ENCODE peak calls at places on chromosomes 1 and 21, in eight cellular contexts. E is nucleus accumbens; M is HT1080; B is hepatic stellate cell; O is stimulated activated CD8-positive, alpha-beta memory T cell treated with anti-CD3 and anti-CD28 coated beads, Interleukin-7, amount 100 ng/mL, for 1 hour; U is C1 segment of cervical spinal cord; D is spleen; T is Right ventricle myocardium inferior. G is an unnamed sample.

GRCh38 chr1:3249846-3250501 is 181.0 kb downstream of the PRDM16 start:
- DNase-seq in E (no peak), M (no peak), B (no peak), O (no peak), U (no peak), D (no peak), T (peak), G (no peak)

GRCh38 chr1:231093158-231093922 is 53.3 kb upstream of the FAM89A start:
- DNase-seq in E (peak), M (peak), B (no peak), O (no peak), U (peak), D (no peak), T (no peak), G (peak)

GRCh38 chr1:219347843-219348475 is 174.3 kb downstream of the LYPLAL1 start:
- DNase-seq in E (no peak), M (no peak), B (no peak), O (no peak), U (no peak), D (peak), T (peak), G (no peak)

GRCh38 chr1:30690115-30690645 is 33.2 kb downstream of the MATN1 start:
- DNase-seq in E (no peak), M (no peak), B (no peak), O (no peak), U (no peak), D (no peak), T (no peak), G (no peak)

GRCh38 chr1:41485605-41486004 is 1.1 kb upstream of the EDN2 start:
- DNase-seq in E (no peak), M (peak), B (peak), O (no peak), U (no peak), D (peak), T (no peak), G (no peak)

GRCh38 chr1:158999301-159000069 is 10.2 kb upstream of the IFI16 start:
- DNase-seq in E (peak), M (peak), B (peak), O (no peak), U (peak), D (no peak), T (peak), G (peak)

GRCh38 chr21:15895142-15896106 is 165.6 kb downstream of the USP25 start:
- DNase-seq in E (no peak), M (no peak), B (no peak), O (no peak), U (no peak), D (no peak), T (peak), G (no peak)

GRCh38 chr1:112676543-112676942 is 2.1 kb downstream of the MOV10 start:
- DNase-seq in E (no peak), M (no peak), B (no peak), O (no peak), U (no peak), D (no peak), T (no peak), G (no peak)

GRCh38 chr1:157626099-157626498 is 28.2 kb upstream of the FCRL4 start:
- DNase-seq in E (no peak), M (no peak), B (no peak), O (no peak), U (no peak), D (no peak), T (no peak), G (no peak)

GRCh38 chr1:119462964-119463363 is 44.0 kb upstream of the HSD3B1 start:
- DNase-seq in E (no peak), M (no peak), B (no peak), O (no peak), U (no peak), D (no peak), T (no peak), G (no peak)

GRCh38 chr1:205792946-205793673 is 17.8 kb upstream of the RAB29 start:
- DNase-seq in E (no peak), M (no peak), B (no peak), O (no peak), U (no peak), D (no peak), T (no peak), G (no peak)

GRCh38 chr1:20666804-20667203 is 5.6 kb upstream of the DDOST start:
- DNase-seq in E (no peak), M (peak), B (peak), O (no peak), U (no peak), D (no peak), T (no peak), G (no peak)

GRCh38 chr1:33320619-33321165 is at the start of gene A3GALT2:
- DNase-seq in E (no peak), M (no peak), B (no peak), O (no peak), U (no peak), D (peak), T (no peak), G (no peak)

GRCh38 chr1:228830954-228831481 is 95.7 kb downstream of the RHOU start:
- DNase-seq in E (no peak), M (peak), B (no peak), O (no peak), U (no peak), D (no peak), T (no peak), G (no peak)

GRCh38 chr1:245180496-245180895 is 25.7 kb downstream of the KIF26B start:
- DNase-seq in E (no peak), M (peak), B (no peak), O (no peak), U (no peak), D (no peak), T (no peak), G (no peak)

GRCh38 chr1:99814373-99814900 is 35.7 kb upstream of the AGL start:
- DNase-seq in E (no peak), M (no peak), B (no peak), O (no peak), U (no peak), D (no peak), T (no peak), G (no peak)

GRCh38 chr1:207282496-207283380 is 38.7 kb upstream of the CD55 start:
- DNase-seq in E (no peak), M (peak), B (no peak), O (no peak), U (no peak), D (no peak), T (no peak), G (no peak)

GRCh38 chr1:85607126-85607912 is 26.8 kb downstream of the CCN1 start:
- DNase-seq in E (no peak), M (peak), B (peak), O (no peak), U (no peak), D (no peak), T (no peak), G (no peak)

GRCh38 chr1:226035915-226036314 is 26.6 kb upstream of the H3-3A start:
- DNase-seq in E (no peak), M (no peak), B (no peak), O (no peak), U (no peak), D (no peak), T (no peak), G (no peak)

GRCh38 chr21:34886554-34887385 is 162.3 kb downstream of the RUNX1 start:
- DNase-seq in E (no peak), M (no peak), B (peak), O (no peak), U (no peak), D (peak), T (peak), G (no peak)

GRCh38 chr1:83998205-83998598 is 730 bp downstream of the TTLL7 start:
- DNase-seq in E (no peak), M (no peak), B (peak), O (no peak), U (no peak), D (no peak), T (no peak), G (peak)

GRCh38 chr1:188670837-188671236 is 1806.8 kb downstream of the BRINP3 start:
- DNase-seq in E (no peak), M (peak), B (no peak), O (no peak), U (no peak), D (no peak), T (no peak), G (no peak)

GRCh38 chr1:100423832-100424337 is 71.6 kb downstream of the CDC14A start:
- DNase-seq in E (no peak), M (no peak), B (no peak), O (no peak), U (no peak), D (no peak), T (no peak), G (no peak)

GRCh38 chr1:183881387-183882084 is 76.6 kb downstream of the RGL1 start:
- DNase-seq in E (peak), M (peak), B (peak), O (no peak), U (peak), D (no peak), T (peak), G (no peak)

GRCh38 chr1:106072909-106073600 is 983.4 kb upstream of the PRMT6 start:
- DNase-seq in E (no peak), M (no peak), B (no peak), O (no peak), U (no peak), D (no peak), T (no peak), G (no peak)

GRCh38 chr1:37465596-37466517 is 8.5 kb upstream of the ZC3H12A start:
- DNase-seq in E (no peak), M (no peak), B (no peak), O (no peak), U (no peak), D (no peak), T (peak), G (no peak)

GRCh38 chr1:180863158-180863775 is 49.4 kb upstream of the KIAA1614 start:
- DNase-seq in E (no peak), M (peak), B (peak), O (no peak), U (no peak), D (no peak), T (no peak), G (no peak)

GRCh38 chr21:37793660-37794059 is 122.6 kb downstream of the KCNJ6 start:
- DNase-seq in E (no peak), M (no peak), B (no peak), O (no peak), U (no peak), D (no peak), T (no peak), G (no peak)

GRCh38 chr1:48817505-48818114 is 40.9 kb upstream of the BEND5 start:
- DNase-seq in E (no peak), M (peak), B (no peak), O (no peak), U (no peak), D (peak), T (peak), G (peak)

GRCh38 chr1:40948741-40949528 is 30.6 kb upstream of the CTPS1 start:
- DNase-seq in E (no peak), M (peak), B (peak), O (peak), U (peak), D (no peak), T (no peak), G (peak)

GRCh38 chr1:79161077-79161476 is 154.5 kb upstream of the ADGRL4 start:
- DNase-seq in E (no peak), M (peak), B (peak), O (no peak), U (no peak), D (no peak), T (no peak), G (no peak)

GRCh38 chr1:55054396-55054795 is 15.0 kb downstream of the PCSK9 start:
- DNase-seq in E (no peak), M (no peak), B (no peak), O (no peak), U (no peak), D (no peak), T (no peak), G (no peak)

GRCh38 chr21:25350056-25350455 is 257.2 kb downstream of the MRPL39 start:
- DNase-seq in E (no peak), M (peak), B (peak), O (no peak), U (no peak), D (no peak), T (no peak), G (no peak)

GRCh38 chr1:95974586-95974985 is 740.6 kb downstream of the RWDD3 start:
- DNase-seq in E (no peak), M (peak), B (no peak), O (no peak), U (no peak), D (no peak), T (no peak), G (no peak)

GRCh38 chr1:28248273-28249012 is 10.9 kb upstream of the SESN2 start:
- DNase-seq in E (peak), M (peak), B (peak), O (peak), U (peak), D (peak), T (peak), G (peak)

GRCh38 chr21:39527067-39527595 is 75.4 kb downstream of the SH3BGR start:
- DNase-seq in E (no peak), M (no peak), B (no peak), O (no peak), U (no peak), D (no peak), T (no peak), G (no peak)

GRCh38 chr1:33137800-33138199 is 44.0 kb downstream of the TRIM62 start:
- DNase-seq in E (peak), M (no peak), B (no peak), O (peak), U (no peak), D (no peak), T (no peak), G (peak)

G was measured in hippocampal formation.